ENCODE peak calls at places on chromosomes 13 and 19, in six cellular contexts. G, O, V, S, K and A are unnamed samples.
A peak's percentile ranks its signal among the peaks of the same experiment; 100 is the strongest.

GRCh38 chr13:112143046-112143752 is 76.2 kb downstream of the SOX1 start:
- DNase-seq in V (no peak), S (no peak), O (no peak), K (no peak), G (no peak), A (no peak)

GRCh38 chr13:24360106-24360505 is 50.7 kb downstream of the C1QTNF9 start:
- DNase-seq in V (no peak), G (no peak), K (no peak), O (no peak), S (no peak), A (no peak)

GRCh38 chr13:107324416-107325204 is 756.7 kb upstream of the ARGLU1 start:
- DNase-seq in V (no peak), O (no peak), G (no peak), S (no peak), K (no peak), A (no peak)

GRCh38 chr13:29497137-29497654 is 98.3 kb downstream of the SLC7A1 start:
- DNase-seq in V (no peak), G (no peak), K (no peak), S (peak; percentile 83), O (no peak), A (no peak)

GRCh38 chr13:91389186-91389585 is 9.2 kb upstream of the GPC5 start:
- DNase-seq in S (no peak), G (no peak), K (no peak), V (no peak), O (no peak), A (no peak)

GRCh38 chr19:52297601-52298358 is 811 bp downstream of the ZNF480 start:
- DNase-seq in V (peak; percentile 3), G (no peak), O (peak; percentile 22), S (no peak), K (no peak), A (no peak)

GRCh38 chr19:2274937-2275535 is 6.9 kb downstream of the PEAK3 start:
- DNase-seq in K (peak; percentile 77), V (peak; percentile 66), O (peak; percentile 89), G (no peak), S (peak; percentile 64), A (peak; percentile 44)

GRCh38 chr19:45187421-45188100 is 9.0 kb downstream of the BLOC1S3 start:
- DNase-seq in S (no peak), V (no peak), O (peak; percentile 67), G (no peak), K (no peak), A (no peak)

GRCh38 chr13:106172176-106172905 is 363.1 kb downstream of the EFNB2 start:
- DNase-seq in G (no peak), K (no peak), O (no peak), S (no peak), V (no peak), A (no peak)

GRCh38 chr13:24127116-24127631 is 33.3 kb upstream of the SPATA13 start:
- DNase-seq in G (no peak), K (peak; percentile 74), O (no peak), S (no peak), V (no peak), A (no peak)

GRCh38 chr19:10214784-10215183 is 16.3 kb downstream of the S1PR2 start:
- DNase-seq in O (no peak), G (no peak), S (no peak), V (peak; percentile 59), K (no peak), A (no peak)

GRCh38 chr13:110371550-110372465 is 64.7 kb downstream of the COL4A2 start:
- DNase-seq in V (no peak), K (no peak), G (peak; percentile 68), O (peak; percentile 76), S (no peak), A (no peak)

GRCh38 chr13:46008631-46009030 is 43.9 kb downstream of the ZC3H13 start:
- DNase-seq in G (no peak), K (no peak), S (no peak), V (no peak), O (no peak), A (no peak)

GRCh38 chr13:44739539-44739938 is 163.4 kb upstream of the TSC22D1 start:
- DNase-seq in V (peak; percentile 46), G (no peak), S (no peak), O (no peak), K (no peak), A (no peak)

GRCh38 chr19:4034048-4035017 is 26.8 kb downstream of the PIAS4 start:
- DNase-seq in O (no peak), S (no peak), G (no peak), K (no peak), V (no peak), A (no peak)

GRCh38 chr13:94249512-94249911 is 230.0 kb downstream of the DCT start:
- DNase-seq in O (no peak), V (peak; percentile 75), K (no peak), G (no peak), S (no peak), A (peak; percentile 91)

GRCh38 chr19:13001502-13002388 is 6.5 kb downstream of the NFIX start:
- DNase-seq in K (no peak), G (peak; percentile 90), O (no peak), V (no peak), S (peak; percentile 76), A (no peak)

GRCh38 chr13:36778083-36778671 is 40.8 kb upstream of the RFXAP start:
- DNase-seq in G (no peak), K (no peak), V (peak; percentile 8), S (no peak), O (no peak), A (peak; percentile 57)

GRCh38 chr13:68234278-68234677 is 1004.1 kb upstream of the PCDH9 start:
- DNase-seq in K (no peak), V (no peak), S (no peak), O (peak; percentile 15), G (no peak), A (no peak)

GRCh38 chr19:16200038-16200775 is 2.5 kb downstream of the AP1M1 start:
- DNase-seq in G (no peak), V (peak; percentile 38), O (no peak), S (no peak), K (peak; percentile 73), A (no peak)

GRCh38 chr13:33639640-33640080 is 178.3 kb upstream of the RFC3 start:
- DNase-seq in O (no peak), G (no peak), S (no peak), K (no peak), V (no peak), A (no peak)

GRCh38 chr19:3403489-3404323 is 37.3 kb downstream of the NFIC start:
- DNase-seq in O (peak; percentile 93), S (peak; percentile 93), K (peak; percentile 64), G (peak; percentile 95), V (peak; percentile 98), A (peak; percentile 84)

GRCh38 chr19:19115954-19116353 is 22.3 kb downstream of the TMEM161A start:
- DNase-seq in O (peak; percentile 72), S (no peak), V (no peak), K (peak; percentile 68), G (no peak), A (no peak)

GRCh38 chr19:13885826-13886365 is 9.0 kb downstream of the NANOS3 start:
- DNase-seq in K (no peak), V (no peak), S (no peak), G (no peak), O (peak; percentile 12), A (no peak)

GRCh38 chr19:35295792-35296462 is 4.0 kb downstream of the MAG start:
- DNase-seq in V (no peak), S (no peak), O (no peak), G (no peak), K (no peak), A (no peak)
- TF ChIP-seq CTCF in V (no peak), S (no peak), O (no peak), G (no peak), K (no peak), A (no peak)

DNA sequence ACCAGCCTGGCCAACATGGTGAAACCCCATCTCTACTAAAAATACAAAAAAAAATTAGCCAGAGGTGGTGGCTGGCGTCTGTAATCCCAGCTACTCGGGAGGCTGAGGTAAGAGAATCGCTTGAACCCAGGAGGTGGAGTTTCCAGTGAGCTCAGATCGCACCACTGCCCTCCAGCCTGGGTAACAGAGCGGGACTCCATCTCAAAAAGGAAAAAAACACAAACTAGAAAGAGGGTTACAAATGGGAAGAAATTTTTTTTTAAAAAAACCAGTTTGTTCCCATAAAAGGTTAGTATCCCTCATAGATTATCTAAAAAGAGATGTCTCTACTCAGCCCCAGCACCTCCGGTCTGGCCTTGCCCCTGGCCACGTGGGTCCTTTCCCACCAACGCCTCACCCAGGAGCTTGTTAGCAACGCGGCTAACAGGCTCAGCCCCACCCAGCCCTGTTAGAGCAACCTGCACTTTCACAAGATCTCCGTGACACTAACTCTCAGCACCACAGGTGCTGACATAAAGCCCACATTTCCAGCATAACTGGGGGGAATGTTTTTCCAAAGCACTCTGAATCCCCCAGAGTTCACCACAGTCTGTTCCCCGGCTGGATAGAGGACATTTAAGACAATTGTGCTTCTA is 4.3 kb downstream of the DMKN start:
- DNase-seq in O (no peak), S (no peak), K (no peak), V (no peak), G (no peak), A (no peak)
- H3K4me3 ChIP-seq in O (no peak overlapping the region), S (peak overlapping the region; percentile 59), K (peak overlapping the region; percentile 19), V (no peak overlapping the region), G (no peak overlapping the region), A (no peak overlapping the region)

GRCh38 chr13:99604636-99605035 is 103.4 kb downstream of the TM9SF2 start:
- DNase-seq in S (no peak), G (no peak), K (no peak), V (no peak), O (no peak), A (no peak)

GRCh38 chr13:99601535-99601934 is 100.3 kb downstream of the TM9SF2 start:
- DNase-seq in S (no peak), K (no peak), O (no peak), V (no peak), G (no peak), A (no peak)

GRCh38 chr13:99606322-99607089 is 105.2 kb downstream of the TM9SF2 start:
- DNase-seq in V (peak; percentile 78), K (peak; percentile 96), O (peak; percentile 97), S (peak; percentile 91), G (peak; percentile 88), A (peak; percentile 50)

GRCh38 chr13:99608345-99608744 is 107.1 kb downstream of the TM9SF2 start:
- DNase-seq in K (no peak), O (no peak), G (no peak), S (no peak), V (no peak), A (no peak)

GRCh38 chr13:99605417-99606321 is 104.4 kb downstream of the TM9SF2 start:
- DNase-seq in O (peak; percentile 64), G (peak; percentile 30), S (peak; percentile 38), V (no peak), K (peak; percentile 77), A (no peak)
- TF ChIP-seq CTCF in O (peak; percentile 29), G (no peak), S (peak; percentile 41), V (no peak), K (peak; percentile 58), A (no peak)

DNA sequence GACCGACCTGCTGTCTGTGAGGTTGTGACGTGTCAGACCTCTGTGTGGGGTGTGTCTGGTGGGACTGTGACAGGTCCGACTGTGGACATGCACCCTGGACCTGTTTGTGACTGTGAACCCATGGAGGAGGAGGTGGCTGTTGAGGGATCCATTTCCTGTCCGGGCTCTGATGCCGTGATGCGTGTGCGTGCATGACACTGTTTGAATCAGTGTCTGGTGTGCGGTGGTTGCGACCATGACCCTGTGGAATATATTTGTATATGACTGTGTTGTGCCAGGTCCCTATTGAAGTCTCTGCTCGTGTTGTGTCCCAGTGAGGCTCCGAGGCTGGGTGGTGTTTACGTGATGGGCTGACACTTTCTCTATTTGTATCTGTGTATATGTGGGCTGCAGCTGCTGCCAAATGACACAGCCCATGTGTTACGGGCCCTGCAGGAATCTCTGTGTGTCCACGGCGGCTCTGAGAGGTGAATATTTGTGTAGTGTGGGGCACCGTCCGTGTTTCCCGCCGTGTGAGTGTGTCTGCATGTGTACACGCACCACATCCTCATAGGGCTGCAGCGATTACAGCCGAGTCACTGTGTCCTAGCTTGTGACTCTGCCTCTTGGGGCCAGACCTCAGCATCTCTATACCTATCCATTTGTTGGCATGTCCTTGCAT is 18.3 kb downstream of the CCDC97 start:
- DNase-seq in O (no peak), K (no peak), G (no peak), V (no peak), S (no peak), A (no peak)
- H3K4me3 ChIP-seq in O (no peak overlapping the region), K (peak overlapping the region; percentile 0), G (no peak overlapping the region), V (no peak overlapping the region), S (peak overlapping the region; percentile 49), A (no peak overlapping the region)